ENCODE peak calls at places on chromosomes 13 and 19, in nine cellular contexts. S is tibial artery, D is suprapubic skin, I is uterus, G is spleen, P is stomach, U is colonic mucosa, Z is A549, A is lower lobe of right lung. R is an unnamed sample.
A peak's percentile ranks its signal among the peaks of the same experiment; 100 is the strongest.

GRCh38 chr19:58003153-58003828 is 671 bp upstream of the ZNF606 start:
- DNase-seq in I (no peak), U (no peak), Z (no peak), D (no peak), G (peak; percentile 62), S (no peak), P (no peak), A (no peak), R (no peak)

GRCh38 chr13:113792821-113793717 is 34.0 kb downstream of the TMEM255B start:
- DNase-seq in Z (no peak), G (peak; percentile 69), D (peak; percentile 77), I (no peak), A (no peak), P (no peak), S (no peak), U (no peak), R (no peak)

GRCh38 chr13:23321534-23322241 is 111.8 kb downstream of the SACS start:
- DNase-seq in D (no peak), I (peak; percentile 54), Z (peak; percentile 49), U (no peak), G (no peak), S (peak; percentile 64), P (no peak), A (no peak), R (peak; percentile 92)

GRCh38 chr13:29918845-29919244 is 68.4 kb upstream of the UBL3 start:
- DNase-seq in D (no peak), Z (no peak), I (no peak), P (peak; percentile 81), S (no peak), A (no peak), U (no peak), G (no peak), R (no peak)

GRCh38 chr19:8575467-8575997 is 1.7 kb downstream of the MYO1F start:
- DNase-seq in P (no peak), A (no peak), U (peak; percentile 40), Z (no peak), G (no peak), S (no peak), D (no peak), I (no peak), R (no peak)

GRCh38 chr19:53993448-53993847 is 2.0 kb downstream of the CACNG6 start:
- DNase-seq in Z (no peak), D (no peak), I (no peak), G (no peak), U (no peak), A (no peak), S (no peak), P (no peak), R (no peak)

GRCh38 chr13:112774829-112775565 is 85.2 kb downstream of the ATP11A start:
- DNase-seq in U (no peak), I (no peak), A (peak; percentile 43), P (no peak), G (no peak), S (no peak), D (no peak), Z (no peak), R (no peak)

GRCh38 chr13:96993660-96994029 is 631 bp downstream of the OXGR1 start:
- DNase-seq in U (no peak), A (no peak), D (no peak), Z (no peak), G (no peak), I (no peak), P (no peak), S (no peak), R (no peak)

GRCh38 chr19:45150731-45151725 is 9.8 kb downstream of the NKPD1 start:
- DNase-seq in A (no peak), G (peak; percentile 59), I (no peak), U (no peak), P (no peak), D (no peak), S (no peak), Z (no peak), R (no peak)

GRCh38 chr19:29812080-29812880 is 489 bp downstream of the CCNE1 start:
- DNase-seq in S (no peak), U (peak; percentile 33), G (peak; percentile 89), A (peak; percentile 51), P (peak; percentile 27), D (no peak), Z (no peak), I (no peak), R (no peak)

GRCh38 chr13:41352935-41353801 is 42.1 kb downstream of the NAA16 start:
- DNase-seq in G (no peak), D (no peak), A (no peak), S (no peak), Z (peak; percentile 20), U (peak; percentile 24), I (no peak), P (no peak), R (no peak)

GRCh38 chr13:113857531-113858195 is 6.2 kb downstream of the GAS6 start:
- DNase-seq in D (peak; percentile 74), A (peak; percentile 31), P (peak; percentile 26), U (no peak), G (no peak), S (no peak), Z (no peak), I (no peak), R (no peak)

GRCh38 chr19:5407356-5407755 is 47.9 kb upstream of the ZNRF4 start:
- DNase-seq in P (no peak), D (no peak), S (no peak), U (no peak), Z (peak; percentile 25), A (no peak), G (no peak), I (no peak), R (no peak)

GRCh38 chr13:73171926-73172325 is 113.1 kb downstream of the KLF5 start:
- DNase-seq in P (no peak), Z (no peak), U (no peak), G (no peak), D (no peak), I (no peak), S (no peak), A (no peak), R (no peak)

GRCh38 chr19:17565611-17566010 is 10.2 kb downstream of the COLGALT1 start:
- DNase-seq in I (no peak), Z (no peak), G (no peak), P (no peak), A (no peak), S (no peak), U (no peak), D (no peak), R (no peak)

GRCh38 chr19:3163230-3163886 is 15.2 kb upstream of the S1PR4 start:
- DNase-seq in A (peak; percentile 85), G (peak; percentile 94), S (no peak), D (no peak), I (peak; percentile 50), U (peak; percentile 68), P (peak; percentile 67), Z (peak; percentile 84), R (no peak)

GRCh38 chr13:113110048-113110851 is 4.7 kb downstream of the F7 start:
- DNase-seq in P (no peak), D (peak; percentile 74), A (peak; percentile 49), I (no peak), G (peak; percentile 59), U (no peak), S (no peak), Z (no peak), R (peak; percentile 59)

GRCh38 chr19:51457351-51458013 is 772 bp downstream of the SIGLEC8 start:
- DNase-seq in G (no peak), I (no peak), P (no peak), U (no peak), S (no peak), A (no peak), D (no peak), Z (no peak), R (no peak)
- H3K27ac ChIP-seq in G (no peak overlapping the region), I (no peak overlapping the region), P (peak overlapping the region; percentile 46), U (no peak overlapping the region), S (no peak overlapping the region), A (no peak overlapping the region), D (no peak overlapping the region), Z (no peak overlapping the region), R (no peak overlapping the region)

GRCh38 chr19:15759962-15760565 is 22.3 kb downstream of the OR10H3 start:
- DNase-seq in P (no peak), U (peak; percentile 26), A (no peak), S (no peak), I (no peak), D (no peak), G (no peak), Z (no peak), R (no peak)
- TF ChIP-seq CTCF in P (no peak), U (peak; percentile 41), A (no peak), S (no peak), I (no peak), D (no peak), G (no peak), Z (peak; percentile 26), R (no peak)

DNA sequence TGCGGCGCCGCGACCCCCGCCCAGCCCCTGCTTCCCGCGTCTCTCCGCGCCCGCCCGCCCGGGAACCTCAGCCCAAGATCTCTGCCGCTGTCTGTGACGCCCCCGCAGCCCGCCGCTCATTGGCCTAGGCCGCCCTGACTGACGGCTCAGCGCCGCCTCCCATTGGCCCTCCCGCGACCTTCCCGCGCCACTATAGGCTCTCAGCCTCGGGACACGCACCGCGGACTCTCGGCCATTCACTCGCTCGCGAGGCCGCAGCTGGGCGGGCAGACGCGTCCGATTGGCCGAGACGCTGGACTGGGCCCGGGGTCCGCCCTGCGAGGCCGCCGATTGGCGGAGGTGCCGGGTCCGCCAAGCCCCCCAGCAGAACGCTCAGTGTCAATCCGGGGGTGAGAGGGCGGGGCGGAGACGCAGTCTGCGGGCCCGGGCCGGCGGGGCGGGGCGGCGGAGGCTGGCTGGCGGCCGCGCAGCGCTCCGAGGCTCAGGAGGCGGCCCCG is at the start of gene PRKACA:
- DNase-seq in D (peak; percentile 99), S (peak; percentile 98), U (peak; percentile 98), Z (peak; percentile 92), I (peak; percentile 97), G (peak; percentile 100), A (peak; percentile 99), P (peak; percentile 99), R (peak; percentile 97)
- H3K27ac ChIP-seq in D (peak within 1 kb of the TSS; percentile 98), S (peak within 1 kb of the TSS; percentile 94), U (peak within 1 kb of the TSS; percentile 94), Z (peak within 1 kb of the TSS; percentile 92), I (peak within 1 kb of the TSS; percentile 93), G (peak within 1 kb of the TSS; percentile 93), A (peak within 1 kb of the TSS; percentile 99), P (peak within 1 kb of the TSS; percentile 99), R (peak within 1 kb of the TSS; percentile 99)

GRCh38 chr13:50017819-50018218 is 2.6 kb downstream of the KCNRG start:
- DNase-seq in A (no peak), P (no peak), S (no peak), D (no peak), U (no peak), I (no peak), G (no peak), Z (no peak), R (no peak)

GRCh38 chr13:50015263-50015662 is at the start of gene KCNRG:
- DNase-seq in P (no peak), G (no peak), D (no peak), S (no peak), Z (no peak), A (no peak), U (no peak), I (no peak), R (no peak)

GRCh38 chr13:50014404-50014803 is 840 bp upstream of the KCNRG start:
- DNase-seq in I (no peak), D (no peak), U (no peak), Z (no peak), A (no peak), S (no peak), G (no peak), P (no peak), R (no peak)

GRCh38 chr13:50016421-50016820 is 1.2 kb downstream of the KCNRG start:
- DNase-seq in S (no peak), D (no peak), U (no peak), A (no peak), I (no peak), G (no peak), Z (no peak), P (no peak), R (no peak)

GRCh38 chr13:50015750-50016149 is 506 bp downstream of the KCNRG start:
- DNase-seq in I (no peak), P (no peak), D (no peak), G (no peak), U (no peak), S (no peak), A (no peak), Z (no peak), R (no peak)
- TF ChIP-seq CTCF in I (no peak), P (no peak), D (no peak), G (no peak), U (no peak), S (no peak), A (no peak), Z (no peak), R (no peak)